ENCODE peak calls at places on chromosomes 13 and 19, in six cellular contexts. H is A549, T is heart right ventricle, P is cardiac muscle cell, N is neural progenitor cell, R is fibroblast of the aortic adventitia. G is an unnamed sample.

GRCh38 chr13:20796791-20797513 is 23.2 kb upstream of the EEF1AKMT1 start:
- DNase-seq in H (no peak), T (no peak), P (no peak), N (no peak), R (no peak), G (peak; percentile 26)

GRCh38 chr13:27137759-27138158 is 33.9 kb downstream of the USP12 start:
- DNase-seq in H (no peak), T (no peak), P (no peak), N (no peak), R (peak; percentile 17), G (peak; percentile 28)

GRCh38 chr19:38737297-38737865 is 6.9 kb downstream of the CAPN12 start:
- DNase-seq in H (peak; percentile 13), T (no peak), P (no peak), N (no peak), R (no peak), G (no peak)

GRCh38 chr13:90594694-90595093 is 752.8 kb upstream of the MIR17HG start:
- DNase-seq in H (peak; percentile 13), T (no peak), P (no peak), N (no peak), R (peak; percentile 16), G (peak; percentile 71)

GRCh38 chr19:46762245-46762890 is 16.1 kb upstream of the STRN4 start:
- DNase-seq in H (no peak), T (no peak), P (no peak), N (no peak), R (no peak), G (no peak)

GRCh38 chr13:102580552-102581169 is 16.1 kb upstream of the TPP2 start:
- DNase-seq in H (peak; percentile 65), T (no peak), P (peak; percentile 66), N (peak; percentile 73), R (peak; percentile 87), G (peak; percentile 90)

GRCh38 chr19:45352471-45352870 is 11.9 kb downstream of the KLC3 start:
- DNase-seq in H (no peak), T (no peak), P (no peak), N (no peak), R (no peak), G (no peak)

GRCh38 chr13:24351423-24351822 is 42.0 kb downstream of the C1QTNF9 start:
- DNase-seq in H (no peak), T (no peak), P (no peak), N (no peak), R (no peak), G (no peak)

GRCh38 chr19:54364775-54365257 is at the start of gene LAIR1:
- DNase-seq in H (no peak), T (peak; percentile 34), P (no peak), N (no peak), R (no peak), G (no peak)

GRCh38 chr19:2188708-2189385 is 25.1 kb downstream of the DOT1L start:
- DNase-seq in H (no peak), T (no peak), P (no peak), N (no peak), R (peak; percentile 51), G (no peak)

GRCh38 chr13:60111726-60112125 is 52.0 kb downstream of the DIAPH3 start:
- DNase-seq in H (no peak), T (no peak), P (no peak), N (no peak), R (peak; percentile 48), G (peak; percentile 33)

GRCh38 chr13:29801737-29802305 is 48.6 kb downstream of the UBL3 start:
- DNase-seq in H (no peak), T (no peak), P (no peak), N (no peak), R (no peak), G (peak; percentile 56)

GRCh38 chr19:4640247-4641000 is 1.1 kb downstream of the TNFAIP8L1 start:
- DNase-seq in H (no peak), T (no peak), P (no peak), N (no peak), R (no peak), G (no peak)

GRCh38 chr19:7550169-7550770 is 14.8 kb downstream of the PNPLA6 start:
- DNase-seq in H (no peak), T (no peak), P (no peak), N (no peak), R (no peak), G (no peak)

GRCh38 chr13:109144693-109145437 is 515.5 kb downstream of the MYO16 start:
- DNase-seq in H (no peak), T (no peak), P (no peak), N (no peak), R (peak; percentile 18), G (no peak)

GRCh38 chr13:49453465-49453864 is 9.4 kb downstream of the SETDB2 start:
- DNase-seq in H (no peak), T (no peak), P (no peak), N (no peak), R (no peak), G (no peak)

GRCh38 chr19:13742756-13743155 is 21.6 kb upstream of the MRI1 start:
- DNase-seq in H (no peak), T (no peak), P (no peak), N (no peak), R (no peak), G (peak; percentile 25)

GRCh38 chr19:33666196-33666595 is 44.4 kb downstream of the CHST8 start:
- DNase-seq in H (no peak), T (no peak), P (no peak), N (no peak), R (no peak), G (no peak)

GRCh38 chr19:41734585-41734984 is 20.7 kb upstream of the CEACAM6 start:
- DNase-seq in H (no peak), T (no peak), P (no peak), N (no peak), R (no peak), G (no peak)

GRCh38 chr19:41367848-41368301 is 3.9 kb upstream of the B9D2 start:
- DNase-seq in H (peak; percentile 77), T (no peak), P (no peak), N (no peak), R (peak; percentile 96), G (peak; percentile 88)

GRCh38 chr19:40231057-40231456 is 4.6 kb upstream of the CCNP start:
- DNase-seq in H (no peak), T (no peak), P (no peak), N (no peak), R (no peak), G (no peak)

GRCh38 chr19:40232479-40232878 is 6.0 kb upstream of the CCNP start:
- DNase-seq in H (no peak), T (no peak), P (no peak), N (no peak), R (no peak), G (no peak)

GRCh38 chr19:40232949-40233810 is 6.7 kb upstream of the CCNP start:
- DNase-seq in H (no peak), T (no peak), P (no peak), N (no peak), R (no peak), G (no peak)

GRCh38 chr19:40229926-40230417 is 3.5 kb upstream of the CCNP start:
- DNase-seq in H (no peak), T (no peak), P (no peak), N (no peak), R (no peak), G (no peak)

DNA sequence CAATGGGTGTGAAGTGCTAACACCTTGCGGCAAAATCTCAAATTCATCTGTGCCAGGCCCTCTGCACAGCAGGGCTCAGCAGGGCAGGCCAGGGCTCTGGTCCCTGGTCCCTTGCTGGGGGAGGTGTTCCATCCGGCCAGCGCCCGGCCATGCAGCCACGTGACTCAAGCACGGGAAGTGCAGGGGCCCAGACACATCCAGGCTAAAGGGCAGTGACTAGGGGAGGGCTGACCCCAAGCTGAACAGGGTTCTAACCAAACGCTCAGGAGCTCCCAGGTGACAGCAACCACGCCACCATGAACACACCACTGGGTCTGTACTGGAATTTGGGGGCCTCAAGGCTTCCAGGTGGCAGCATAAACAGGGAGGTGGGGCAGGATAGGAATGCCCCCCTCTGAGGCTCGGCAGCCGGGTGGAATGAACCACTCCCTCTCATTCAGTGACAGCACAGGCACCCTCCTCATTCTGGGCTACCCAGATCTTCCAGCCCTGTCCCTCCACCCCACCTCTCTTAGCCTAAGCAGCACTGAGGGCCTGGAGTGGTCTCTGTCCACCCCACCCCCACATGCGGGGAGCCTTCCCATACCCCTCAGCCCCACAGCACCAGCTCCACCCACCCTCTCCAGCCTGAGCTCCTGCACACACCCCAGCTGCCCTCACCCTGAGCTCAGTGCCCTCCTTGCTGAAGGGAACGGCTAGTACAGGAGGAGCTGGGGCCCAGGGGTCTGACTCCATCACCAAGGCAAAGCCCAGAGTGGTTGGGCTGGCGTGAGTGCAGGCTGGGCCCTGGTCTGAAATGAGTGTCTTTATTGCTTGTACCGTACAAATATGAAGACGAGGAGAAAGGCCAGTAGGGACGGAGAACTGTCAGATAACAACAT is 5.3 kb upstream of the CCNP start:
- DNase-seq in H (no peak), T (no peak), P (peak; percentile 56), N (peak; percentile 36), R (no peak), G (peak; percentile 36)
- TF ChIP-seq CTCF in H (no peak), T (no peak), P (no peak), N (no peak), R (no peak), G (no peak)

DNA sequence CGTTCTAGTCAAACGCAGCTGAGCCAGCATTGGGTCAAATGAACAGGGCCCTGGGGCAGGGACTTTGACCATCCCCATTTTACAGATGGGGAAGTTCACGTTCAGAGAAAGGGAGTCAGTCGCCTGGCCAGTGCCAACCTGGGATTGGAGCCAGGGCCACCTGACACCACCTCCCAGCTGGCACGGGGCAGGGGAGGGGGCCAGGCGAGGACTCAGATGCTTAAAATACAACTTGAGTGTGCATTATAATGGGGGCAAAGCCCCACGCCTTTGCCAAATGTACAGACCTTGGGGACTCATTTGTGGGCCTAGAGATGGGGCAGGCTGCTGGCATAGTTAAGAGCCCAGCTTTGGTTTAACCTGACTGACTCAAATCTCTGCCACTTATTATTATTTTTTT is 14.6 kb downstream of the PRR12 start:
- DNase-seq in H (no peak), T (no peak), P (no peak), N (no peak), R (no peak), G (no peak)
- H3K4me3 ChIP-seq in H (no peak overlapping the region), T (no peak overlapping the region), P (no peak overlapping the region), N (no peak overlapping the region), R (no peak overlapping the region), G (no peak overlapping the region)

DNA sequence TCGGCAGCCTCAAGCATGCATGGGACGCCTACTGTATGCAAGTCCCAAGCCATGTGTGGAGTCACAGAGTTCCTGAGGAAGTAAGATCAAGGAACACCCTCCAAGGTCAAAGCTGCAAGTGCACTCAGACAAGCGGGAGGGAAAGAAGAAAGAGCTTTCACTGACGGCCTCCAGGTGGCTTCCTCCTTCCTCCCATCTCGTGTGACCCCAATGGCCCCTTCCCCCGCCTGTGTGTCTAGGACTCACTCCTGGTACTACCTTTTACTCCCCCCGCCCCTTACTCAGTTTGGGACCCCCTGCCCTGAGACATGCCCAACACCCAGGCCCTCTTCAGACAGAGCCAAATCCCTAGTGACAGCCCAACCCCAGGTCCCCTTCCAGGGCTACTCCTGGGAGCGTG is 6.0 kb downstream of the HAUS8 start:
- DNase-seq in H (no peak), T (no peak), P (peak; percentile 31), N (no peak), R (no peak), G (no peak)
- TF ChIP-seq CTCF in H (no peak), T (no peak), P (no peak), N (no peak), R (no peak), G (no peak)

DNA sequence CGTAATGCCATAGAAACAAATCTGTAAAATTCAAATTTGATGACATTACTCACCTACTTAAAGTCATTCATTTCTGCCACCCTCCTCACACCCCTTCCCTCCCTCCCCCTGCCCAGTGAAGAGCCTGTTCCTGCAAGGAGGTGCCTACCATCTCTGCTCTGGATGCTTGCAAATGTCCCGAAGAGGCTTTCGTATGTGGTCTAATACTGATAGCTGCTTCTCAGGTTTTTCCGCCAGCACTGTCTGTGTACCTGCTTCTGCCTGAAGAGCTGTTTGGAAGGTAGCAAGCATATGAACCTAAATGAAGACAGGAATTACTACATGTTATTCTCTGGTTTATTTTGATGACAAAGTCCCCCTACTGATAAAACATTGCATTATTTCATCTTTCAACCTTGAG is 57.1 kb downstream of the GPALPP1 start:
- DNase-seq in H (no peak), T (no peak), P (no peak), N (no peak), R (no peak), G (no peak)
- H3K4me3 ChIP-seq in H (peak overlapping the region; percentile 40), T (peak overlapping the region; percentile 39), P (peak overlapping the region; percentile 47), N (peak overlapping the region; percentile 53), R (no peak overlapping the region), G (peak overlapping the region; percentile 62)